ENCODE peak calls at places on chromosomes 6 and 20, in eight cellular contexts. J, W, F, T, G, H, I and C are unnamed samples.

GRCh38 chr6:139713911-139714527 is 339.6 kb upstream of the CITED2 start:
- DNase-seq in I (no peak), J (no peak), W (no peak), H (no peak), F (no peak), T (no peak), G (peak; percentile 42), C (no peak)

GRCh38 chr20:21241400-21241799 is 61.7 kb upstream of the XRN2 start:
- DNase-seq in J (no peak), W (no peak), F (peak; percentile 7), H (no peak), T (no peak), G (no peak), I (no peak), C (no peak)

GRCh38 chr20:24949756-24950127 is 673 bp downstream of the CST7 start:
- DNase-seq in H (no peak), I (no peak), F (no peak), T (no peak), J (no peak), G (no peak), W (no peak), C (no peak)

GRCh38 chr20:61913423-61914225 is 152.1 kb downstream of the TAF4 start:
- DNase-seq in W (no peak), F (no peak), G (no peak), I (no peak), H (no peak), T (no peak), J (no peak), C (no peak)

GRCh38 chr6:119308048-119308570 is 41.5 kb downstream of the MAN1A1 start:
- DNase-seq in W (no peak), G (peak; percentile 91), T (no peak), F (peak; percentile 84), I (peak; percentile 49), H (no peak), J (peak; percentile 62), C (peak; percentile 78)

GRCh38 chr6:43021270-43022047 is at the start of gene RRP36:
- DNase-seq in W (peak; percentile 86), T (peak; percentile 90), I (peak; percentile 51), G (peak; percentile 56), H (peak; percentile 86), J (peak; percentile 73), F (peak; percentile 69), C (no peak)

GRCh38 chr6:138378463-138378862 is 758 bp downstream of the SMIM28 start:
- DNase-seq in H (no peak), G (no peak), W (no peak), I (no peak), F (no peak), T (no peak), J (no peak), C (no peak)

GRCh38 chr6:47743744-47744143 is 38.1 kb upstream of the OPN5 start:
- DNase-seq in I (no peak), H (no peak), F (peak; percentile 23), G (peak; percentile 61), T (no peak), J (peak; percentile 72), W (no peak), C (no peak)

GRCh38 chr6:109672204-109672603 is 18.8 kb downstream of the AK9 start:
- DNase-seq in W (no peak), T (no peak), I (no peak), H (no peak), F (no peak), G (peak; percentile 28), J (peak; percentile 18), C (no peak)

GRCh38 chr6:148747493-148748160 is 797 bp downstream of the UST start:
- DNase-seq in H (no peak), G (peak; percentile 42), J (peak; percentile 38), W (peak; percentile 69), I (peak; percentile 26), F (peak; percentile 55), T (peak; percentile 72), C (no peak)

DNA sequence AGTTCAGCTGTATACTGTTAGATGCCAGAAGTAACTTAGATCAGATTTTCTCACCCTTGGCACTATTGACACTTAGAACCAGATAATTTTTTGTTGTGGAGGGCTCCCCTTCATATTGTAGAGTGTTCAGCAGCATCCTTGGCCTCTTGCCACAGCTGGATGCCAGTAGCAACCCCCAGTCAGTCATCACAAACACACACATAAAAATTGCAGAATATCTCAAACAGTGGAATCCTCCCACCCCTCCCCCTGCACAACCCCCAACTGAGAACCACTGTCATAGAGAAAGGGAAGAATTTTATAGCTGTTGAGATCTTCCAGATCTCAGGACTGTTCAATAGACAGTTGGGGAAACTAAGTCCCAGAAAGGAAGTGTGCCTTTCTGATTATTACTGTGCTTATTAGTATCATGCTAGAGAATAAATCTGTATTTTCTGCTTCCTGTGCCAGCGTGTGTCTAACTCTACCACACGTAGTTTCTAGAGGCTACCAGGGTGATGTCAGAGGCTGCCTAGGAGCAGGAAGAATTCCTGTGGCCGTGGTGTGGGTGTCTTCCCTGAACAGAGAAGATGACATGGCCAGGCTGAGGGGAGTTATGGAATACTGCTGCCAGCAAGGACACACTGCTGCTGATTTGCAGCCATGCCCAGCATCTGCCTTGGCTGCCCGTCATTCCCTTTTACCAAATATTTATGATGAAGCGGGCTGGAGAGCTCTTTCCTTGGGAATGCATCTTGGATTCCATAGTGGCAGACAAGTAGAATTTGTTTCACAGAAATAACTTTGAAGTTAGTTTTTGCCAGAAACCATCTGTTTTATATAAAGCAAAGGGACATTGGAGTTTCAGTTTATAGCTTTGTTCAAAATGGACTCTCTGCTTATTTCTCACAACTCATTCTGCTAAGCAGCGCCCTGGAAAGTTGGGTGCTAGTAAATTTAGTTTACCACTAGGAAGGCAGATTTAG is 81.0 kb upstream of the VSTM2L start:
- DNase-seq in W (no peak), F (peak; percentile 83), H (no peak), G (peak; percentile 68), J (peak; percentile 71), T (no peak), I (peak; percentile 90), C (peak; percentile 83)
- H3K4me3 ChIP-seq in W (no peak overlapping the region), F (no peak overlapping the region), H (no peak overlapping the region), G (no peak overlapping the region), J (no peak overlapping the region), T (no peak overlapping the region), I (no peak overlapping the region), C (peak overlapping the region; percentile 14)

GRCh38 chr6:131792091-131792496 is 15.7 kb upstream of the ENPP1 start:
- DNase-seq in F (no peak), G (no peak), J (no peak), I (peak; percentile 56), T (no peak), W (no peak), H (no peak), C (peak; percentile 66)
- TF ChIP-seq CTCF in F (no peak), G (no peak), J (no peak), I (peak; percentile 55), T (no peak), W (no peak), H (no peak), C (peak; percentile 32)

GRCh38 chr6:45562171-45562570 is 184.4 kb upstream of the SUPT3H start:
- DNase-seq in I (no peak), T (no peak), J (no peak), F (no peak), G (no peak), H (no peak), W (no peak), C (no peak)
- H3K4me3 ChIP-seq in I (no peak overlapping the region), T (no peak overlapping the region), J (no peak overlapping the region), F (no peak overlapping the region), G (no peak overlapping the region), H (no peak overlapping the region), W (no peak overlapping the region), C (no peak overlapping the region)

GRCh38 chr6:87308970-87309369 is 13.4 kb upstream of the SMIM8 start:
- DNase-seq in T (no peak), J (no peak), W (no peak), I (no peak), H (no peak), G (no peak), F (no peak), C (no peak)
- TF ChIP-seq CTCF in T (no peak), J (no peak), W (no peak), I (no peak), H (no peak), G (no peak), F (no peak), C (no peak)

GRCh38 chr6:129491436-129491835 is 218.5 kb downstream of the ARHGAP18 start:
- DNase-seq in G (no peak), I (peak; percentile 34), F (peak; percentile 66), W (no peak), T (no peak), J (peak; percentile 22), H (no peak), C (no peak)
- H3K4me3 ChIP-seq in G (peak overlapping the region; percentile 34), I (no peak overlapping the region), F (no peak overlapping the region), W (no peak overlapping the region), T (peak overlapping the region; percentile 30), J (no peak overlapping the region), H (no peak overlapping the region), C (no peak overlapping the region)

GRCh38 chr6:53854843-53855567 is 60.2 kb downstream of the LRRC1 start:
- DNase-seq in F (no peak), T (no peak), I (no peak), W (no peak), J (no peak), H (no peak), G (no peak), C (no peak)
- TF ChIP-seq CTCF in F (no peak), T (no peak), I (no peak), W (no peak), J (no peak), H (no peak), G (no peak), C (no peak)